ENCODE peak calls at places on chromosomes 12 and 14, in seven cellular contexts. One of them, this sample, is unnamed.

GRCh38 chr12:72865921-72866320 is 593.8 kb downstream of the TRHDE start:
- DNase-seq in HFF-Myc: no peak
- DNase-seq in activated T-helper 1 cell treated with anti-CD3 and anti-CD28 coated beads, Interleukin-2, amount 50 U/mL, for 16 hours: no peak
- DNase-seq in foreskin fibroblast: no peak
- DNase-seq in small intestine: no peak
- DNase-seq in CD8-positive, alpha-beta memory T cell: no peak
- DNase-seq in NCI-H146: no peak
- DNase-seq in this sample: no peak

GRCh38 chr12:88638956-88639355 is 58.7 kb upstream of the KITLG start:
- DNase-seq in HFF-Myc: no peak
- DNase-seq in activated T-helper 1 cell treated with anti-CD3 and anti-CD28 coated beads, Interleukin-2, amount 50 U/mL, for 16 hours: no peak
- DNase-seq in foreskin fibroblast: peak; percentile 43
- DNase-seq in small intestine: no peak
- DNase-seq in CD8-positive, alpha-beta memory T cell: no peak
- DNase-seq in NCI-H146: no peak
- DNase-seq in this sample: no peak

GRCh38 chr12:32603858-32604257 is 75.2 kb upstream of the DNM1L start:
- DNase-seq in HFF-Myc: peak; percentile 59
- DNase-seq in activated T-helper 1 cell treated with anti-CD3 and anti-CD28 coated beads, Interleukin-2, amount 50 U/mL, for 16 hours: no peak
- DNase-seq in foreskin fibroblast: peak; percentile 64
- DNase-seq in small intestine: no peak
- DNase-seq in CD8-positive, alpha-beta memory T cell: no peak
- DNase-seq in NCI-H146: no peak
- DNase-seq in this sample: no peak

GRCh38 chr12:124236651-124237050 is 58.2 kb upstream of the RFLNA start:
- DNase-seq in HFF-Myc: no peak
- DNase-seq in activated T-helper 1 cell treated with anti-CD3 and anti-CD28 coated beads, Interleukin-2, amount 50 U/mL, for 16 hours: no peak
- DNase-seq in foreskin fibroblast: peak; percentile 62
- DNase-seq in small intestine: no peak
- DNase-seq in CD8-positive, alpha-beta memory T cell: no peak
- DNase-seq in NCI-H146: no peak
- DNase-seq in this sample: no peak

GRCh38 chr12:4116251-4117111 is 157.1 kb upstream of the CCND2 start:
- DNase-seq in HFF-Myc: no peak
- DNase-seq in activated T-helper 1 cell treated with anti-CD3 and anti-CD28 coated beads, Interleukin-2, amount 50 U/mL, for 16 hours: no peak
- DNase-seq in foreskin fibroblast: peak; percentile 45
- DNase-seq in small intestine: peak; percentile 84
- DNase-seq in CD8-positive, alpha-beta memory T cell: no peak
- DNase-seq in NCI-H146: no peak
- DNase-seq in this sample: no peak

GRCh38 chr12:94322346-94322745 is 137.3 kb downstream of the CEP83 start:
- DNase-seq in HFF-Myc: no peak
- DNase-seq in activated T-helper 1 cell treated with anti-CD3 and anti-CD28 coated beads, Interleukin-2, amount 50 U/mL, for 16 hours: no peak
- DNase-seq in foreskin fibroblast: no peak
- DNase-seq in small intestine: no peak
- DNase-seq in CD8-positive, alpha-beta memory T cell: no peak
- DNase-seq in NCI-H146: no peak
- DNase-seq in this sample: no peak

GRCh38 chr12:103680591-103681065 is 93.6 kb downstream of the STAB2 start:
- DNase-seq in HFF-Myc: no peak
- DNase-seq in activated T-helper 1 cell treated with anti-CD3 and anti-CD28 coated beads, Interleukin-2, amount 50 U/mL, for 16 hours: no peak
- DNase-seq in foreskin fibroblast: no peak
- DNase-seq in small intestine: peak; percentile 31
- DNase-seq in CD8-positive, alpha-beta memory T cell: no peak
- DNase-seq in NCI-H146: no peak
- DNase-seq in this sample: no peak

GRCh38 chr14:70887207-70888150 is 19.8 kb upstream of the PCNX1 start:
- DNase-seq in HFF-Myc: no peak
- DNase-seq in activated T-helper 1 cell treated with anti-CD3 and anti-CD28 coated beads, Interleukin-2, amount 50 U/mL, for 16 hours: no peak
- DNase-seq in foreskin fibroblast: peak; percentile 81
- DNase-seq in small intestine: peak; percentile 19
- DNase-seq in CD8-positive, alpha-beta memory T cell: no peak
- DNase-seq in NCI-H146: no peak
- DNase-seq in this sample: no peak

GRCh38 chr12:75481013-75481705 is 604 bp downstream of the GLIPR1 start:
- DNase-seq in HFF-Myc: peak; percentile 24
- DNase-seq in activated T-helper 1 cell treated with anti-CD3 and anti-CD28 coated beads, Interleukin-2, amount 50 U/mL, for 16 hours: no peak
- DNase-seq in foreskin fibroblast: peak; percentile 46
- DNase-seq in small intestine: no peak
- DNase-seq in CD8-positive, alpha-beta memory T cell: no peak
- DNase-seq in NCI-H146: no peak
- DNase-seq in this sample: no peak

GRCh38 chr12:105492591-105492990 is 162.1 kb downstream of the C12orf75 start:
- DNase-seq in HFF-Myc: peak; percentile 42
- DNase-seq in activated T-helper 1 cell treated with anti-CD3 and anti-CD28 coated beads, Interleukin-2, amount 50 U/mL, for 16 hours: no peak
- DNase-seq in foreskin fibroblast: peak; percentile 23
- DNase-seq in small intestine: no peak
- DNase-seq in CD8-positive, alpha-beta memory T cell: no peak
- DNase-seq in NCI-H146: no peak
- DNase-seq in this sample: no peak

GRCh38 chr12:82554529-82554928 is 132.2 kb upstream of the TMTC2 start:
- DNase-seq in HFF-Myc: no peak
- DNase-seq in activated T-helper 1 cell treated with anti-CD3 and anti-CD28 coated beads, Interleukin-2, amount 50 U/mL, for 16 hours: no peak
- DNase-seq in foreskin fibroblast: no peak
- DNase-seq in small intestine: no peak
- DNase-seq in CD8-positive, alpha-beta memory T cell: no peak
- DNase-seq in NCI-H146: no peak
- DNase-seq in this sample: no peak

This sample was measured in activated naive CD4-positive, alpha-beta T cell.